ENCODE peak calls at places on chromosomes 16 and 17, in six cellular contexts. I is NCI-H460; A is hepatocyte; U is AG04449; V is mucosa of descending colon; W is activated CD4-positive, alpha-beta T cell treated with anti-CD3 and anti-CD28 coated beads, Interleukin-2, amount 50 U/mL, for 1 hour. H is an unnamed sample.

GRCh38 chr17:6497496-6498221 is 53.4 kb downstream of the PIMREG start:
- DNase-seq in I (no peak), A (no peak), U (no peak), V (no peak), W (no peak), H (no peak)

GRCh38 chr16:47567321-47567720 is 106.2 kb downstream of the PHKB start:
- DNase-seq in I (no peak), A (no peak), U (no peak), V (no peak), W (no peak), H (no peak)

GRCh38 chr16:20897253-20897896 is 2.8 kb downstream of the DCUN1D3 start:
- DNase-seq in I (no peak), A (peak; percentile 54), U (no peak), V (no peak), W (no peak), H (no peak)

GRCh38 chr17:4591529-4591928 is 7.2 kb downstream of the SMTNL2 start:
- DNase-seq in I (no peak), A (no peak), U (no peak), V (no peak), W (no peak), H (no peak)

GRCh38 chr17:70636517-70637133 is 467.3 kb downstream of the KCNJ2 start:
- DNase-seq in I (peak; percentile 62), A (peak; percentile 58), U (peak; percentile 2), V (no peak), W (no peak), H (peak; percentile 32)

GRCh38 chr16:82655315-82655714 is 28.5 kb downstream of the CDH13 start:
- DNase-seq in I (peak; percentile 76), A (peak; percentile 19), U (peak; percentile 77), V (peak; percentile 62), W (peak; percentile 63), H (peak; percentile 82)

GRCh38 chr17:43720311-43721060 is 38.1 kb downstream of the SOST start:
- DNase-seq in I (peak; percentile 69), A (peak; percentile 82), U (no peak), V (peak; percentile 87), W (peak; percentile 69), H (peak; percentile 61)

GRCh38 chr17:11935734-11936406 is 61.4 kb downstream of the ZNF18 start:
- DNase-seq in I (peak; percentile 59), A (peak; percentile 71), U (no peak), V (no peak), W (no peak), H (peak; percentile 45)

GRCh38 chr16:85120006-85120340 is 7.7 kb upstream of the CIBAR2 start:
- DNase-seq in I (no peak), A (no peak), U (no peak), V (no peak), W (no peak), H (no peak)

GRCh38 chr17:27546624-27547300 is 84.2 kb upstream of the LGALS9 start:
- DNase-seq in I (no peak), A (no peak), U (no peak), V (no peak), W (no peak), H (no peak)

GRCh38 chr17:2179615-2180295 is 123.8 kb downstream of the SMG6 start:
- DNase-seq in I (no peak), A (peak; percentile 89), U (no peak), V (no peak), W (no peak), H (peak; percentile 94)

GRCh38 chr16:88773812-88774291 is 11.2 kb downstream of the PIEZO1 start:
- DNase-seq in I (no peak), A (peak; percentile 89), U (no peak), V (peak; percentile 80), W (no peak), H (peak; percentile 83)

GRCh38 chr16:88264641-88265285 is 118.0 kb upstream of the ZNF469 start:
- DNase-seq in I (peak; percentile 90), A (peak; percentile 93), U (peak; percentile 59), V (peak; percentile 89), W (peak; percentile 29), H (peak; percentile 27)

GRCh38 chr17:56222255-56222654 is 69.0 kb downstream of the ANKFN1 start:
- DNase-seq in I (peak; percentile 6), A (no peak), U (no peak), V (no peak), W (no peak), H (no peak)

GRCh38 chr17:3976675-3977171 is 12.5 kb upstream of the ATP2A3 start:
- DNase-seq in I (no peak), A (no peak), U (no peak), V (peak; percentile 95), W (no peak), H (peak; percentile 86)

GRCh38 chr17:79515646-79516604 is 94.9 kb downstream of the RBFOX3 start:
- DNase-seq in I (no peak), A (no peak), U (no peak), V (no peak), W (no peak), H (no peak)

GRCh38 chr17:6090253-6090652 is 20.1 kb downstream of the WSCD1 start:
- DNase-seq in I (no peak), A (no peak), U (no peak), V (peak; percentile 69), W (no peak), H (no peak)

GRCh38 chr17:81114694-81115093 is 50.6 kb upstream of the PVALEF start:
- DNase-seq in I (no peak), A (no peak), U (no peak), V (no peak), W (no peak), H (no peak)

GRCh38 chr16:21501869-21502667 is 97.3 kb upstream of the METTL9 start:
- DNase-seq in I (peak; percentile 80), A (peak; percentile 99), U (peak; percentile 74), V (peak; percentile 97), W (peak; percentile 84), H (peak; percentile 64)

GRCh38 chr16:73921295-73921694 is 375.3 kb upstream of the PSMD7 start:
- DNase-seq in I (no peak), A (no peak), U (no peak), V (no peak), W (no peak), H (no peak)

GRCh38 chr16:70715860-70716357 is 30.1 kb upstream of the MTSS2 start:
- DNase-seq in I (no peak), A (peak; percentile 75), U (no peak), V (no peak), W (no peak), H (peak; percentile 23)